ENCODE peak calls at places on chromosomes 12 and 14, in ten cellular contexts. One of them, this sample, is unnamed.
A peak's percentile ranks its signal among the peaks of the same experiment; 100 is the strongest.

GRCh38 chr12:76265424-76266180 is 82.6 kb downstream of the BBS10 start:
- DNase-seq in mammary epithelial cell: no peak
- DNase-seq in neural progenitor cell: no peak
- DNase-seq in naive thymus-derived CD4-positive, alpha-beta T cell: no peak
- DNase-seq in ovary: no peak
- DNase-seq in aorta: no peak
- DNase-seq in upper lobe of right lung: no peak
- DNase-seq in Caco-2: no peak
- DNase-seq in H1: no peak
- DNase-seq in endothelial cell of umbilical vein: peak; percentile 13
- DNase-seq in this sample: no peak

GRCh38 chr12:50672158-50672557 is 91.7 kb upstream of the ATF1 start:
- DNase-seq in mammary epithelial cell: no peak
- DNase-seq in neural progenitor cell: no peak
- DNase-seq in naive thymus-derived CD4-positive, alpha-beta T cell: no peak
- DNase-seq in ovary: no peak
- DNase-seq in aorta: no peak
- DNase-seq in upper lobe of right lung: no peak
- DNase-seq in Caco-2: no peak
- DNase-seq in H1: no peak
- DNase-seq in endothelial cell of umbilical vein: no peak
- DNase-seq in this sample: no peak

GRCh38 chr14:76778546-76779215 is 17.4 kb downstream of the VASH1 start:
- DNase-seq in mammary epithelial cell: no peak
- DNase-seq in neural progenitor cell: no peak
- DNase-seq in naive thymus-derived CD4-positive, alpha-beta T cell: peak; percentile 13
- DNase-seq in ovary: peak; percentile 14
- DNase-seq in aorta: no peak
- DNase-seq in upper lobe of right lung: no peak
- DNase-seq in Caco-2: no peak
- DNase-seq in H1: no peak
- DNase-seq in endothelial cell of umbilical vein: no peak
- DNase-seq in this sample: no peak

GRCh38 chr12:15979096-15980091 is 68.3 kb downstream of the DERA start:
- DNase-seq in mammary epithelial cell: peak; percentile 37
- DNase-seq in neural progenitor cell: peak; percentile 36
- DNase-seq in naive thymus-derived CD4-positive, alpha-beta T cell: no peak
- DNase-seq in ovary: no peak
- DNase-seq in aorta: no peak
- DNase-seq in upper lobe of right lung: no peak
- DNase-seq in Caco-2: peak; percentile 52
- DNase-seq in H1: no peak
- DNase-seq in endothelial cell of umbilical vein: peak; percentile 24
- DNase-seq in this sample: peak; percentile 6

GRCh38 chr12:47247418-47247817 is 167.7 kb upstream of the AMIGO2 start:
- DNase-seq in mammary epithelial cell: no peak
- DNase-seq in neural progenitor cell: no peak
- DNase-seq in naive thymus-derived CD4-positive, alpha-beta T cell: no peak
- DNase-seq in ovary: no peak
- DNase-seq in aorta: no peak
- DNase-seq in upper lobe of right lung: peak; percentile 86
- DNase-seq in Caco-2: no peak
- DNase-seq in H1: no peak
- DNase-seq in endothelial cell of umbilical vein: no peak
- DNase-seq in this sample: no peak

GRCh38 chr12:48197549-48197966 is 5.5 kb downstream of the OR10AD1 start:
- DNase-seq in mammary epithelial cell: peak; percentile 41
- DNase-seq in neural progenitor cell: peak; percentile 37
- DNase-seq in naive thymus-derived CD4-positive, alpha-beta T cell: no peak
- DNase-seq in ovary: peak; percentile 47
- DNase-seq in aorta: no peak
- DNase-seq in upper lobe of right lung: no peak
- DNase-seq in Caco-2: no peak
- DNase-seq in H1: no peak
- DNase-seq in endothelial cell of umbilical vein: peak; percentile 62
- DNase-seq in this sample: no peak

GRCh38 chr12:4116251-4117111 is 157.1 kb upstream of the CCND2 start:
- DNase-seq in mammary epithelial cell: peak; percentile 80
- DNase-seq in neural progenitor cell: peak; percentile 13
- DNase-seq in naive thymus-derived CD4-positive, alpha-beta T cell: no peak
- DNase-seq in ovary: no peak
- DNase-seq in aorta: no peak
- DNase-seq in upper lobe of right lung: no peak
- DNase-seq in Caco-2: peak; percentile 55
- DNase-seq in H1: no peak
- DNase-seq in endothelial cell of umbilical vein: peak; percentile 14
- DNase-seq in this sample: no peak

GRCh38 chr12:65638324-65638723 is 186.0 kb upstream of the HMGA2 start:
- DNase-seq in mammary epithelial cell: no peak
- DNase-seq in neural progenitor cell: peak; percentile 14
- DNase-seq in naive thymus-derived CD4-positive, alpha-beta T cell: no peak
- DNase-seq in ovary: no peak
- DNase-seq in aorta: no peak
- DNase-seq in upper lobe of right lung: no peak
- DNase-seq in Caco-2: no peak
- DNase-seq in H1: no peak
- DNase-seq in endothelial cell of umbilical vein: no peak
- DNase-seq in this sample: peak; percentile 30

GRCh38 chr14:90514015-90514398 is 117.2 kb downstream of the CALM1 start:
- DNase-seq in mammary epithelial cell: no peak
- DNase-seq in neural progenitor cell: no peak
- DNase-seq in naive thymus-derived CD4-positive, alpha-beta T cell: no peak
- DNase-seq in ovary: no peak
- DNase-seq in aorta: no peak
- DNase-seq in upper lobe of right lung: no peak
- DNase-seq in Caco-2: peak; percentile 43
- DNase-seq in H1: no peak
- DNase-seq in endothelial cell of umbilical vein: no peak
- DNase-seq in this sample: no peak

GRCh38 chr14:90514566-90514965 is 117.7 kb downstream of the CALM1 start:
- DNase-seq in mammary epithelial cell: no peak
- DNase-seq in neural progenitor cell: no peak
- DNase-seq in naive thymus-derived CD4-positive, alpha-beta T cell: no peak
- DNase-seq in ovary: no peak
- DNase-seq in aorta: no peak
- DNase-seq in upper lobe of right lung: no peak
- DNase-seq in Caco-2: no peak
- DNase-seq in H1: no peak
- DNase-seq in endothelial cell of umbilical vein: no peak
- DNase-seq in this sample: no peak

GRCh38 chr14:90512332-90512951 is 115.6 kb downstream of the CALM1 start:
- DNase-seq in mammary epithelial cell: no peak
- DNase-seq in neural progenitor cell: no peak
- DNase-seq in naive thymus-derived CD4-positive, alpha-beta T cell: no peak
- DNase-seq in ovary: no peak
- DNase-seq in aorta: no peak
- DNase-seq in upper lobe of right lung: no peak
- DNase-seq in Caco-2: peak; percentile 81
- DNase-seq in H1: no peak
- DNase-seq in endothelial cell of umbilical vein: no peak
- DNase-seq in this sample: no peak

GRCh38 chr14:90511795-90512331 is 115.0 kb downstream of the CALM1 start:
- DNase-seq in mammary epithelial cell: no peak
- DNase-seq in neural progenitor cell: no peak
- DNase-seq in naive thymus-derived CD4-positive, alpha-beta T cell: no peak
- DNase-seq in ovary: no peak
- DNase-seq in aorta: no peak
- DNase-seq in upper lobe of right lung: no peak
- DNase-seq in Caco-2: no peak
- DNase-seq in H1: no peak
- DNase-seq in endothelial cell of umbilical vein: no peak
- DNase-seq in this sample: no peak

DNA sequence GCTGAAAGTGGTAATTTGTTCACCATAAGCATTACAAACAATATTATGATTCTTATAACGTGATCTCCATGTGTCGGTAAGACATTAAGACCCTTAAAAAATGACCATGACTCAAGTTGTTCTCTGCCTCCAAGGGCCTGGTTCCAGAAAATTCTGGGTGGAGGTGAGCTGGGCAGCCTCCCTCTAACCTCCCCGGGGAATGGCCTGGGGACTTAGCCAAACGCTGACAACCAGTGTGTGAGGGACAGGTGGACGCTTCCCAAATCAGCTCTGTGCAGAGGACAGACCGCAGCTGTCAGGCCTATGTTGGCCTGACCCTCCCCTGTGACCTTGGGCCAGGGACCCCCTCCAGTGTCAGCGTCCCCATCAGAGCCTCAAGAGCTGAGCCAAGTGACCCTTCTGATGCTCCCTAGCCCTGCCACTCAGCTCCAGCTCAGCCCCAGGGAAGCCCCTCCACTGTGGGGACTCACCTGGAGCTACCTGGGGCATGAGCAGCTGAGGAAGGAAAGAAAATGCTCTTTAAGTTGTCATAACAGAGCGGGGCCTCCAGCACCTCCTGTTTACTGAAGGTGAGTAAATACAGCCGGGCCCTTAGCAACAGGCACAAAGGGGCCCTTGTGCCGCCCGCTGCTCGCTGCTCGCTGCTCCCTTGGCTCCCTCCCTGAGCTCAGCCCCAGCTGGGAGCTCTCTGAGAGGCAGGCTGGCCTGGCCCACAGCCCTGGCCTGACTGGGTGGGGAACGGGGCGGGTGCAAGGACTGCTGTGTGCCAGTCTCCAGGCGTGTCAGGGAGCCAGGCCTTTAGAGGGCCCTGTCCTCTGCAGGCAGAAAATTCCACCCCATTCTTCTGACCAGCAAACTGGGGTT is 116.6 kb downstream of the CALM1 start:
- DNase-seq in mammary epithelial cell: peak; percentile 81
- DNase-seq in neural progenitor cell: peak; percentile 71
- DNase-seq in naive thymus-derived CD4-positive, alpha-beta T cell: no peak
- DNase-seq in ovary: no peak
- DNase-seq in aorta: peak; percentile 78
- DNase-seq in upper lobe of right lung: peak; percentile 90
- DNase-seq in Caco-2: peak; percentile 89
- DNase-seq in H1: no peak
- DNase-seq in endothelial cell of umbilical vein: no peak
- DNase-seq in this sample: no peak
- H3K4me1 ChIP-seq in mammary epithelial cell: peaks cover 27% of the 10 kb centered on the region
- H3K4me1 ChIP-seq in neural progenitor cell: peaks cover 29% of the 10 kb centered on the region
- H3K4me1 ChIP-seq in naive thymus-derived CD4-positive, alpha-beta T cell: no peaks in the 10 kb centered on the region
- H3K4me1 ChIP-seq in ovary: peaks cover 6% of the 10 kb centered on the region
- H3K4me1 ChIP-seq in aorta: no peaks in the 10 kb centered on the region
- H3K4me1 ChIP-seq in upper lobe of right lung: peaks cover 14% of the 10 kb centered on the region
- H3K4me1 ChIP-seq in Caco-2: peaks cover 99% of the 10 kb centered on the region
- H3K4me1 ChIP-seq in H1: peaks cover 4% of the 10 kb centered on the region
- H3K4me1 ChIP-seq in endothelial cell of umbilical vein: no peaks in the 10 kb centered on the region
- H3K4me1 ChIP-seq in this sample: no peaks in the 10 kb centered on the region

DNA sequence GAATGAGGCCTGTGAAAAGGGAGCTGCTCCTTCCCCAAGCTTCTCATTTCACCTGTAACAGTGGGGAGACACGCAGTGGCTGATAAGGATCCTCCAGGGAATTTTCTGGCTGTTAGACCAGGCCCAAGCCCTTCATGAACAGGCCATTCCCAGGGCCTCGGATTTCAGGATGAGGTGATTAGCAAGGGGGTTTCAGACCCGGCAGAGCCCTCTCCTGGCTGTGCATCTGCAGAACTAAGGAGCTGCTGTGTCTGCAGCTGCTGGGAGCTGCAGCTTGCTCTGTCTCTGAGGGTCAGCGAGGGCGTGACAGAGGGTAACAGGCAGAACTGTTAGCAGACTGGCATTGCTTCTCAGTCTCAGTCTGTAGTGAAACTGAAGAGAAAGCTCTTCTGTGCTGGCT is 110.4 kb downstream of the KCNA5 start:
- DNase-seq in mammary epithelial cell: no peak
- DNase-seq in neural progenitor cell: peak; percentile 74
- DNase-seq in naive thymus-derived CD4-positive, alpha-beta T cell: no peak
- DNase-seq in ovary: no peak
- DNase-seq in aorta: no peak
- DNase-seq in upper lobe of right lung: no peak
- DNase-seq in Caco-2: no peak
- DNase-seq in H1: peak; percentile 34
- DNase-seq in endothelial cell of umbilical vein: no peak
- DNase-seq in this sample: no peak
- H3K36me3 ChIP-seq in mammary epithelial cell: no peaks in the 10 kb centered on the region
- H3K36me3 ChIP-seq in neural progenitor cell: no peaks in the 10 kb centered on the region
- H3K36me3 ChIP-seq in naive thymus-derived CD4-positive, alpha-beta T cell: no peaks in the 10 kb centered on the region
- H3K36me3 ChIP-seq in ovary: no peaks in the 10 kb centered on the region
- H3K36me3 ChIP-seq in aorta: no peaks in the 10 kb centered on the region
- H3K36me3 ChIP-seq in upper lobe of right lung: no peaks in the 10 kb centered on the region
- H3K36me3 ChIP-seq in Caco-2: no peaks in the 10 kb centered on the region
- H3K36me3 ChIP-seq in H1: no peaks in the 10 kb centered on the region
- H3K36me3 ChIP-seq in endothelial cell of umbilical vein: no peaks in the 10 kb centered on the region
- H3K36me3 ChIP-seq in this sample: no peaks in the 10 kb centered on the region

GRCh38 chr12:104490850-104491249 is 34.1 kb downstream of the CHST11 start:
- DNase-seq in mammary epithelial cell: no peak
- DNase-seq in neural progenitor cell: no peak
- DNase-seq in naive thymus-derived CD4-positive, alpha-beta T cell: no peak
- DNase-seq in ovary: no peak
- DNase-seq in aorta: no peak
- DNase-seq in upper lobe of right lung: no peak
- DNase-seq in Caco-2: no peak
- DNase-seq in H1: no peak
- DNase-seq in endothelial cell of umbilical vein: no peak
- DNase-seq in this sample: no peak

GRCh38 chr12:104494816-104495158 is 38.0 kb downstream of the CHST11 start:
- DNase-seq in mammary epithelial cell: no peak
- DNase-seq in neural progenitor cell: no peak
- DNase-seq in naive thymus-derived CD4-positive, alpha-beta T cell: no peak
- DNase-seq in ovary: no peak
- DNase-seq in aorta: no peak
- DNase-seq in upper lobe of right lung: no peak
- DNase-seq in Caco-2: no peak
- DNase-seq in H1: no peak
- DNase-seq in endothelial cell of umbilical vein: no peak
- DNase-seq in this sample: no peak

GRCh38 chr12:104494137-104494815 is 37.5 kb downstream of the CHST11 start:
- DNase-seq in mammary epithelial cell: no peak
- DNase-seq in neural progenitor cell: no peak
- DNase-seq in naive thymus-derived CD4-positive, alpha-beta T cell: peak; percentile 49
- DNase-seq in ovary: peak; percentile 23
- DNase-seq in aorta: no peak
- DNase-seq in upper lobe of right lung: no peak
- DNase-seq in Caco-2: no peak
- DNase-seq in H1: no peak
- DNase-seq in endothelial cell of umbilical vein: no peak
- DNase-seq in this sample: no peak

GRCh38 chr12:104495786-104496185 is 39.0 kb downstream of the CHST11 start:
- DNase-seq in mammary epithelial cell: no peak
- DNase-seq in neural progenitor cell: no peak
- DNase-seq in naive thymus-derived CD4-positive, alpha-beta T cell: no peak
- DNase-seq in ovary: no peak
- DNase-seq in aorta: no peak
- DNase-seq in upper lobe of right lung: no peak
- DNase-seq in Caco-2: no peak
- DNase-seq in H1: no peak
- DNase-seq in endothelial cell of umbilical vein: no peak
- DNase-seq in this sample: no peak

GRCh38 chr12:104493504-104493903 is 36.8 kb downstream of the CHST11 start:
- DNase-seq in mammary epithelial cell: no peak
- DNase-seq in neural progenitor cell: no peak
- DNase-seq in naive thymus-derived CD4-positive, alpha-beta T cell: no peak
- DNase-seq in ovary: no peak
- DNase-seq in aorta: no peak
- DNase-seq in upper lobe of right lung: no peak
- DNase-seq in Caco-2: no peak
- DNase-seq in H1: no peak
- DNase-seq in endothelial cell of umbilical vein: no peak
- DNase-seq in this sample: no peak
- H3K4me1 ChIP-seq in mammary epithelial cell: no peaks in the 10 kb centered on the region
- H3K4me1 ChIP-seq in neural progenitor cell: peaks cover 4% of the 10 kb centered on the region
- H3K4me1 ChIP-seq in naive thymus-derived CD4-positive, alpha-beta T cell: peaks cover 65% of the 10 kb centered on the region
- H3K4me1 ChIP-seq in ovary: peaks cover 2% of the 10 kb centered on the region
- H3K4me1 ChIP-seq in aorta: no peaks in the 10 kb centered on the region
- H3K4me1 ChIP-seq in upper lobe of right lung: peaks cover 35% of the 10 kb centered on the region
- H3K4me1 ChIP-seq in Caco-2: no peaks in the 10 kb centered on the region
- H3K4me1 ChIP-seq in H1: peaks cover 3% of the 10 kb centered on the region
- H3K4me1 ChIP-seq in endothelial cell of umbilical vein: no peaks in the 10 kb centered on the region
- H3K4me1 ChIP-seq in this sample: no peaks in the 10 kb centered on the region

GRCh38 chr12:111655356-111655755 is 30.4 kb downstream of the BRAP start:
- DNase-seq in mammary epithelial cell: no peak
- DNase-seq in neural progenitor cell: no peak
- DNase-seq in naive thymus-derived CD4-positive, alpha-beta T cell: no peak
- DNase-seq in ovary: no peak
- DNase-seq in aorta: no peak
- DNase-seq in upper lobe of right lung: no peak
- DNase-seq in Caco-2: no peak
- DNase-seq in H1: no peak
- DNase-seq in endothelial cell of umbilical vein: no peak
- DNase-seq in this sample: no peak
- H3K36me3 ChIP-seq in mammary epithelial cell: peaks cover 19% of the 10 kb centered on the region
- H3K36me3 ChIP-seq in neural progenitor cell: peaks cover 11% of the 10 kb centered on the region
- H3K36me3 ChIP-seq in naive thymus-derived CD4-positive, alpha-beta T cell: peaks cover 29% of the 10 kb centered on the region
- H3K36me3 ChIP-seq in ovary: no peaks in the 10 kb centered on the region
- H3K36me3 ChIP-seq in aorta: peaks cover 10% of the 10 kb centered on the region
- H3K36me3 ChIP-seq in upper lobe of right lung: peaks cover 98% of the 10 kb centered on the region
- H3K36me3 ChIP-seq in Caco-2: no peaks in the 10 kb centered on the region
- H3K36me3 ChIP-seq in H1: peaks cover 31% of the 10 kb centered on the region
- H3K36me3 ChIP-seq in endothelial cell of umbilical vein: peaks cover 15% of the 10 kb centered on the region
- H3K36me3 ChIP-seq in this sample: peaks cover 46% of the 10 kb centered on the region